ENCODE peak calls at places on chromosome 2, in five cellular contexts. F, G, N, S and J are unnamed samples.

GRCh38 chr2:12834239-12834638 is 117.5 kb downstream of the TRIB2 start:
- DNase-seq in G (no peak), S (no peak), N (no peak), F (no peak), J (no peak)

GRCh38 chr2:144403940-144404339 is 116.0 kb downstream of the ZEB2 start:
- DNase-seq in N (no peak), G (no peak), S (no peak), F (no peak), J (no peak)

GRCh38 chr2:215379039-215379438 is 56.8 kb downstream of the FN1 start:
- DNase-seq in N (no peak), S (no peak), G (no peak), F (no peak), J (no peak)

GRCh38 chr2:124649001-124649400 is 623.9 kb downstream of the CNTNAP5 start:
- DNase-seq in F (no peak), G (no peak), N (no peak), S (no peak), J (no peak)

GRCh38 chr2:198717451-198717850 is 740.3 kb downstream of the SATB2 start:
- DNase-seq in G (no peak), N (no peak), S (no peak), F (no peak), J (no peak)

GRCh38 chr2:95264626-95265025 is 9.6 kb upstream of the PROM2 start:
- DNase-seq in N (no peak), G (peak), F (no peak), S (no peak), J (no peak)

GRCh38 chr2:109472331-109473005 is 141.3 kb downstream of the SEPTIN10 start:
- DNase-seq in G (no peak), S (no peak), N (no peak), F (no peak), J (no peak)

GRCh38 chr2:165114345-165114943 is 89.4 kb downstream of the SCN3A start:
- DNase-seq in S (no peak), G (no peak), N (peak), F (no peak), J (peak)

GRCh38 chr2:180614776-180615175 is 365.6 kb upstream of the UBE2E3 start:
- DNase-seq in F (no peak), N (no peak), G (no peak), S (no peak), J (no peak)

GRCh38 chr2:156437272-156437671 is 1.1 kb downstream of the GPD2 start:
- DNase-seq in F (no peak), N (no peak), S (no peak), G (peak), J (no peak)

GRCh38 chr2:133972786-133973185 is 281.1 kb upstream of the MGAT5 start:
- DNase-seq in F (no peak), N (no peak), S (peak), G (no peak), J (no peak)

GRCh38 chr2:147910990-147911473 is 66.2 kb downstream of the ACVR2A start:
- DNase-seq in S (peak), G (no peak), F (no peak), N (peak), J (no peak)

GRCh38 chr2:128347701-128348504 is 29.2 kb upstream of the HS6ST1 start:
- DNase-seq in G (peak), N (peak), S (no peak), F (no peak), J (no peak)

GRCh38 chr2:203177361-203177760 is 61.5 kb upstream of the CYP20A1 start:
- DNase-seq in G (no peak), S (no peak), F (no peak), N (no peak), J (peak)

GRCh38 chr2:230658877-230659652 is 53.6 kb upstream of the CAB39 start:
- DNase-seq in G (no peak), F (no peak), N (no peak), S (no peak), J (no peak)

GRCh38 chr2:136985044-136985443 is 219.7 kb downstream of the THSD7B start:
- DNase-seq in S (no peak), F (no peak), N (no peak), G (no peak), J (no peak)

GRCh38 chr2:77099961-77100360 is 422.2 kb downstream of the LRRTM4 start:
- DNase-seq in G (no peak), N (no peak), S (no peak), F (no peak), J (no peak)

GRCh38 chr2:222561817-222562424 is 94.0 kb downstream of the FARSB start:
- DNase-seq in F (no peak), N (peak), S (no peak), G (peak), J (no peak)

GRCh38 chr2:214311031-214311533 is 99.8 kb upstream of the VWC2L start:
- DNase-seq in G (no peak), N (no peak), S (no peak), F (no peak), J (no peak)

GRCh38 chr2:175152242-175152641 is 15.8 kb downstream of the ATF2 start:
- DNase-seq in F (no peak), G (no peak), N (peak), S (no peak), J (no peak)

GRCh38 chr2:172102159-172102857 is 392 bp downstream of the DLX2 start:
- DNase-seq in F (no peak), G (no peak), N (no peak), S (no peak), J (no peak)
- H3K27ac ChIP-seq in F (no peak), G (no peak), N (no peak), S (no peak), J (peak)

DNA sequence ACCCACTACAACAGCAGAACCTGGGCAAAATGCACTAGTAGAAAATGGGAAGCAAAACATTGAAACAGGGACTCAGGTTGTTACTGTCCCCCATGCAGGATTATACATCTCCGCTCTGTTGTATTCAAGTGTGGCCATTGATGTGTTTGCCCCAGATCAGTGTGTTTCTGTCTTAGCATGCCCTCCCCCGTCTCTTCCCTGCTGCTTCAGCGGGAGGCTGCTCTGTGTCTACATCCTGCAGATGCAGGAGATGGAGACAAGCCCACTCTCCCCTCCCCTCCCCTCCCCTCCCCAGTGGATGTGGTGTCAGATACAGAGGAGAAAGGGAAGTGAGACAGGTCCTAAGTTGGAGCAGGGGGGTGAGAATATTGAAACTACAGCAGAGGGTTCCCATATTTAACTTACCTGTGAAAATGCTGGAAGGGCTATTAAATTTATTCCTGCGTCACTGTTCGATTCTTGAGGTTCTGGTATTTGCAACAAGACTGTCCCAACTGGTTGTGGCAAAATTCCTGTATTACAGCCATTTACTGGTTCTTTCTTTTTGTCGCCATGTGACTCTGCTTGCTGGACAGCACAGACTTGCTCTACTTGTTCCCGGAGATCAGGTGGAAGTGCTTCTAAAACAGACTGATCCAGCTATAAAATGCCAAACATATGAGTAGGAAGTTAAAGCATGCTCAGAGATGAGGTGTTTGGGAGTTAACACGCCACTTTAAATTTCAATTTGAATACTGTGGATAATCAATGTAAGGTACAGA is 67.0 kb downstream of the EIF5B start:
- DNase-seq in F (no peak), S (no peak), G (no peak), N (peak), J (peak)
- H3K27ac ChIP-seq in F (no peak), S (no peak), G (no peak), N (peak), J (peak)

DNA sequence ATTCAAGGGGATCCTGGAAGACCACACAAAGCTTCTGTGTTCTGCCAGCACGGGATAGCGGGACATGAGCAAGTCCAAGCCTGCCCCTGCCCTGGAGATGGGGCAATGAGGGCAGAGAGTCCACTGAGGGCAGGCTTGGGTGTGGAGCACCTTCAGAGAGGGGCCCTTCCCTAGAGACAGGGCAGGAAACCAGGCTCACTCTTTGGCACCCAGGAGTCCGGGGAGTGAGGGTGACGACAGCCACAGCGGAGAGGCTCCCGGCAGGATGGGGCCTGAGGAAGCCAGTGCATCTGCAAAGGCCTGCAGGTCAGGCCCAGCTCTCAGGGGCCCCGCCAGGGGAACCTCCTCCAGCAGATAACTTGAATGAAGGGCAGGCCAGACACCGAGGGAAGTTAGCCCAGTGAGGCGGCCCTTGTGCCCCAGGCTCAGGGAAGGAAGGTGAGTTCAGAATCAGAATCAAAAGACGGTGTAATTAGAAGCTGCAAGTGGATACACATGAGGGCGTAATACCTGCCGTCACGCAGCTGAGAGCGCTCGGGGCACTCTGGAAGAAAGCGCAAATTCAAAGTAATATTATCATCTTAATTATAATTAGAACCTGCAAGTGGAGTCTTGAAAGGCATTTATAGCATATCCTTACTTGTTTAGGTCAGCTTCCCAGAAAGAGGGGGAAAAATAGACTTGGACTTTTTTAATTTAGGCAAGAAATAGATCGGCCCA is 142.6 kb upstream of the LGALSL start:
- DNase-seq in G (no peak), N (no peak), F (no peak), S (no peak), J (no peak)
- H3K27ac ChIP-seq in G (no peak), N (no peak), F (peak), S (no peak), J (peak)

DNA sequence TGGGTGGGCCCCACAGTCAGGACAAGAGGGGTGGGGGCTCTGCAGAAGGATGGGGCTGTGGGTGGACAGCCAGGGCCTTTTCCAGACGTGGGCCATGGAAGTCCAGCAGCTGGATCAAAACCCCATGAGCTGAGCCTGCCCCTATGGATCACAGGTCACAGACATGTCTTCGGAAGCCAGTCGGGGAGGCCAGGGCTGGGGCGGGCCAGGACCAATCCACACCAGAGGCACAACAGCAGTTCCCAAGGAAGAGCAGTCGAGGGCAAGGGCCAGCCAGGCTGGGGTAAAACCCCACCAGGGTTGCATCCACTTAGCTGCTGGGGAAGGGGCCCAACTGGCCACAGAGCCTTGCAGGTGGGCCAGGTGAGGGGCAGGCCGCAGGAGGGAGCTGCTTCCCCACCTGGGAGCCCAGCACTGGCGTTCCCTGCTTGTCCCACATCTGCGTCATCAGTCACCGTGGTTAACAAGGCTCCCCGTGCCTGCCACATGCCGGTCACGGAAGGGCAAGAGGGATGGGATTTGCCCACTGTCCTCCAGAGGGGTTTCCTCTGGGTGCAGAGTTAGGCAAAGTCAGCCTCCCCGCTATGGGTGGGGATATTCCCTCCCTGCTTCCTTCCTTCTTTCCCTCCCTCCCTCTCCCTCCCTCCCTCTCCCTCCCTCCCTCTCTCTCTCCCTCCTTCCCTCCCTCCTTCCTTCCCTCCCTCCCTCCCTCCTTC is 46.4 kb upstream of the ODC1 start:
- DNase-seq in G (peak), S (no peak), N (no peak), F (no peak), J (no peak)
- H3K27ac ChIP-seq in G (no peak), S (no peak), N (peak), F (no peak), J (peak)

DNA sequence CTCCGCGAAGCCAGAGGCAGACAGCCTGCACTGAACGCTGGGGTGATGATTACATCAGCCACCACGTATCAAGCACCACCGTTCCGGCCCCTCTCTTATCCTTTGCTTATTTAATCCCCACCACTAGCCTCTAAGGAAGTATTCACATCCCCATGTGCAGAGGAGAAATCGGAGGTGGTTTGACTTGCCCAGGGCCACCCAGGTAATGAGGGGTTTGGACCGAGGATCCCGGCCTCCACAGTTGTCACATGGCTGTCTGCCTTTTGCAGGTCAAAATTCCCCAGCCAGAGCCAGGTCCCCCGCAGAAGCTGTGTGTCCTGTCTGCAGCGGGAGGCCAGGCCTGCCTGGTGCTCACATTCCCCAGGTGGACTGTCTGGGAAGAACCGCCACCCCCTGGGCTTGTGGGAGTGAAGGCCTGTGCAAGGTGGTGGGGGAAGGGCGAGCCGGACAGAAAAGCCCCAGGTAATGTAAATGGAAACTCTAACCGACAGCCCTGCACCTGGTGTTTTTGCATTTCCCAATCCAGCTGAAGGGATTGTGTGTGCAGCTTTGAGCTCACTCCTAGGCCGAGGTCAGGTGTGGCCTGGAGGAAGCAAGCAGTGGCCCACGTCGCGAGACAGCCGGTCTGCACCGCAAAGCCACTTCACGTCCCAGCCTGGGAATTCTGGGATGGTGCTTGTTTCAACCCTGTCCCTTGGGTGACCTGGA is 108.5 kb upstream of the ID2 start:
- DNase-seq in N (no peak), F (no peak), G (peak), S (no peak), J (no peak)
- H3K27ac ChIP-seq in N (no peak), F (no peak), G (no peak), S (no peak), J (no peak)